ENCODE peak calls at places on chromosomes 3 and 15, in six cellular contexts. T is fibroblast of the aortic adventitia; C is IMR-90; V is transverse colon; Q is right lobe of liver; B is activated CD4-positive, CD25-positive, alpha-beta regulatory T cell. A is an unnamed sample.

GRCh38 chr3:32895701-32896100 is 55.7 kb upstream of the CCR4 start:
- DNase-seq in Q (no peak), T (no peak), C (no peak), B (no peak), V (no peak), A (no peak)

GRCh38 chr3:151178208-151178845 is 24.7 kb downstream of the GPR171 start:
- DNase-seq in B (no peak), T (no peak), C (no peak), V (no peak), Q (no peak), A (peak)

GRCh38 chr3:161219495-161219894 is 1.6 kb upstream of the NMD3 start:
- DNase-seq in B (no peak), C (no peak), V (no peak), Q (no peak), T (no peak), A (no peak)

GRCh38 chr3:197186887-197187588 is 111.4 kb downstream of the DLG1 start:
- DNase-seq in T (peak), C (peak), B (no peak), V (no peak), Q (no peak), A (no peak)

GRCh38 chr15:91209318-91209717 is 109.3 kb downstream of the SV2B start:
- DNase-seq in V (no peak), T (no peak), C (no peak), B (no peak), Q (no peak), A (no peak)

GRCh38 chr3:123684636-123685035 is 99.8 kb upstream of the HACD2 start:
- DNase-seq in B (no peak), C (no peak), Q (no peak), V (no peak), T (no peak), A (no peak)

GRCh38 chr3:45055411-45056143 is 29.5 kb downstream of the CLEC3B start:
- DNase-seq in C (peak), V (no peak), B (no peak), Q (no peak), T (peak), A (no peak)

GRCh38 chr15:83108266-83109219 is 1.1 kb downstream of the TM6SF1 start:
- DNase-seq in C (peak), T (peak), V (peak), Q (peak), B (no peak), A (no peak)

GRCh38 chr15:73751896-73752816 is 995 bp downstream of the INSYN1 start:
- DNase-seq in T (no peak), C (no peak), V (no peak), B (no peak), Q (no peak), A (no peak)

GRCh38 chr15:38899300-38899699 is 334.7 kb upstream of the RASGRP1 start:
- DNase-seq in T (peak), C (peak), Q (no peak), V (no peak), B (no peak), A (no peak)

GRCh38 chr3:52291508-52292181 is 4.0 kb downstream of the GLYCTK start:
- DNase-seq in B (peak), T (peak), Q (no peak), V (peak), C (no peak), A (no peak)

GRCh38 chr15:89129123-89129815 is 41.0 kb downstream of the ABHD2 start:
- DNase-seq in T (peak), V (peak), Q (peak), B (peak), C (peak), A (peak)

GRCh38 chr3:13420817-13421755 is 964 bp upstream of the NUP210 start:
- DNase-seq in C (no peak), T (no peak), B (peak), Q (no peak), V (peak), A (no peak)

GRCh38 chr15:58755350-58755749 is 5.8 kb upstream of the ADAM10 start:
- DNase-seq in V (no peak), Q (no peak), B (no peak), C (no peak), T (peak), A (no peak)

GRCh38 chr3:151226088-151226563 is 23.1 kb upstream of the GPR171 start:
- DNase-seq in B (no peak), V (no peak), C (peak), T (peak), Q (no peak), A (peak)

GRCh38 chr3:87145553-87145952 is 81.6 kb upstream of the CHMP2B start:
- DNase-seq in B (no peak), V (peak), C (peak), Q (no peak), T (peak), A (no peak)

GRCh38 chr3:116112686-116113085 is 332.6 kb downstream of the LSAMP start:
- DNase-seq in Q (no peak), B (no peak), V (no peak), T (peak), C (peak), A (no peak)

GRCh38 chr15:65286069-65286703 is 497 bp downstream of the PARP16 start:
- DNase-seq in B (no peak), T (peak), Q (peak), C (no peak), V (peak), A (peak)

GRCh38 chr15:62895139-62895866 is 147.2 kb upstream of the TPM1 start:
- DNase-seq in V (no peak), C (peak), Q (no peak), T (peak), B (no peak), A (no peak)

GRCh38 chr3:12471228-12471627 is 13.1 kb upstream of the TSEN2 start:
- DNase-seq in Q (no peak), V (peak), C (no peak), T (no peak), B (no peak), A (no peak)

GRCh38 chr15:34616613-34617012 is 33.2 kb upstream of the GOLGA8B start:
- DNase-seq in Q (no peak), B (no peak), V (no peak), C (peak), T (peak), A (no peak)

GRCh38 chr3:166433060-166433459 is 595.8 kb upstream of the BCHE start:
- DNase-seq in T (no peak), V (no peak), Q (no peak), C (no peak), B (no peak), A (no peak)

GRCh38 chr3:192915306-192915705 is 2.4 kb downstream of the MB21D2 start:
- DNase-seq in C (peak), T (peak), B (no peak), Q (no peak), V (no peak), A (no peak)

GRCh38 chr15:33985751-33986150 is 17.5 kb downstream of the CHRM5 start:
- DNase-seq in V (no peak), B (no peak), T (peak), Q (no peak), C (peak), A (no peak)

GRCh38 chr3:183764854-183765731 is 60.3 kb downstream of the MAP6D1 start:
- DNase-seq in V (peak), C (peak), T (peak), Q (no peak), B (no peak), A (no peak)

GRCh38 chr3:169998668-169999131 is 32.1 kb downstream of the SEC62 start:
- DNase-seq in B (no peak), Q (no peak), V (no peak), C (peak), T (peak), A (no peak)

GRCh38 chr3:66561374-66561773 is 60.6 kb upstream of the LRIG1 start:
- DNase-seq in B (no peak), C (peak), T (peak), V (no peak), Q (no peak), A (no peak)

GRCh38 chr3:184395320-184395660 is 15.4 kb downstream of the CHRD start:
- DNase-seq in C (no peak), B (no peak), V (no peak), T (no peak), Q (no peak), A (no peak)

GRCh38 chr3:127445581-127446368 is 144.8 kb downstream of the TPRA1 start:
- DNase-seq in T (no peak), C (no peak), Q (peak), V (no peak), B (no peak), A (no peak)

GRCh38 chr3:77051927-77052542 is 12.1 kb downstream of the ROBO2 start:
- DNase-seq in V (no peak), T (no peak), Q (no peak), C (no peak), B (no peak), A (no peak)

GRCh38 chr3:184737063-184737462 is 25.2 kb upstream of the MAGEF1 start:
- DNase-seq in Q (peak), C (no peak), T (no peak), V (no peak), B (no peak), A (no peak)

GRCh38 chr3:149382518-149382917 is 5.1 kb upstream of the TM4SF1 start:
- DNase-seq in C (no peak), T (no peak), Q (no peak), B (no peak), V (no peak), A (no peak)

A was measured in HuH-7.5.